ENCODE peak calls at places on chromosomes 12 and 14, in five cellular contexts. One of them, this sample, is unnamed.

GRCh38 chr12:11904124-11904523 is 166.6 kb upstream of the BCL2L14 start:
- DNase-seq in IMR-90: no peak
- DNase-seq in hepatocyte: no peak
- DNase-seq in CD8-positive, alpha-beta memory T cell: no peak
- DNase-seq in neuronal stem cell: no peak
- DNase-seq in this sample: no peak

GRCh38 chr12:1533205-1533601 is 61.2 kb downstream of the FBXL14 start:
- DNase-seq in IMR-90: no peak
- DNase-seq in hepatocyte: no peak
- DNase-seq in CD8-positive, alpha-beta memory T cell: peak
- DNase-seq in neuronal stem cell: no peak
- DNase-seq in this sample: no peak

GRCh38 chr12:8648598-8649205 is 13.9 kb downstream of the MFAP5 start:
- DNase-seq in IMR-90: no peak
- DNase-seq in hepatocyte: no peak
- DNase-seq in CD8-positive, alpha-beta memory T cell: peak
- DNase-seq in neuronal stem cell: no peak
- DNase-seq in this sample: no peak

GRCh38 chr12:27463826-27464554 is 17.5 kb downstream of the SMCO2 start:
- DNase-seq in IMR-90: peak
- DNase-seq in hepatocyte: no peak
- DNase-seq in CD8-positive, alpha-beta memory T cell: no peak
- DNase-seq in neuronal stem cell: no peak
- DNase-seq in this sample: no peak

GRCh38 chr12:62848418-62848817 is 86.5 kb downstream of the PPM1H start:
- DNase-seq in IMR-90: peak
- DNase-seq in hepatocyte: no peak
- DNase-seq in CD8-positive, alpha-beta memory T cell: no peak
- DNase-seq in neuronal stem cell: no peak
- DNase-seq in this sample: peak

GRCh38 chr12:75759842-75760260 is 248.4 kb upstream of the KRR1 start:
- DNase-seq in IMR-90: peak
- DNase-seq in hepatocyte: no peak
- DNase-seq in CD8-positive, alpha-beta memory T cell: no peak
- DNase-seq in neuronal stem cell: no peak
- DNase-seq in this sample: peak

GRCh38 chr12:104573-105081 is 38.1 kb downstream of the IQSEC3 start:
- DNase-seq in IMR-90: no peak
- DNase-seq in hepatocyte: peak
- DNase-seq in CD8-positive, alpha-beta memory T cell: no peak
- DNase-seq in neuronal stem cell: no peak
- DNase-seq in this sample: no peak

GRCh38 chr14:41642402-41643195 is 35.9 kb downstream of the LRFN5 start:
- DNase-seq in IMR-90: no peak
- DNase-seq in hepatocyte: no peak
- DNase-seq in CD8-positive, alpha-beta memory T cell: no peak
- DNase-seq in neuronal stem cell: no peak
- DNase-seq in this sample: no peak

GRCh38 chr14:32669416-32669815 is 269.3 kb upstream of the NPAS3 start:
- DNase-seq in IMR-90: no peak
- DNase-seq in hepatocyte: no peak
- DNase-seq in CD8-positive, alpha-beta memory T cell: no peak
- DNase-seq in neuronal stem cell: no peak
- DNase-seq in this sample: no peak

GRCh38 chr12:54522213-54522612 is 24.7 kb downstream of the NCKAP1L start:
- DNase-seq in IMR-90: no peak
- DNase-seq in hepatocyte: no peak
- DNase-seq in CD8-positive, alpha-beta memory T cell: no peak
- DNase-seq in neuronal stem cell: no peak
- DNase-seq in this sample: no peak

GRCh38 chr12:18345021-18345735 is 83.9 kb downstream of the PIK3C2G start:
- DNase-seq in IMR-90: no peak
- DNase-seq in hepatocyte: no peak
- DNase-seq in CD8-positive, alpha-beta memory T cell: no peak
- DNase-seq in neuronal stem cell: no peak
- DNase-seq in this sample: no peak

GRCh38 chr14:90397401-90398314 is 829 bp downstream of the CALM1 start:
- DNase-seq in IMR-90: peak
- DNase-seq in hepatocyte: peak
- DNase-seq in CD8-positive, alpha-beta memory T cell: peak
- DNase-seq in neuronal stem cell: peak
- DNase-seq in this sample: no peak

GRCh38 chr12:85424581-85425348 is 144.7 kb downstream of the ALX1 start:
- DNase-seq in IMR-90: peak
- DNase-seq in hepatocyte: peak
- DNase-seq in CD8-positive, alpha-beta memory T cell: no peak
- DNase-seq in neuronal stem cell: no peak
- DNase-seq in this sample: no peak

GRCh38 chr12:79309039-79309438 is 381.7 kb downstream of the PAWR start:
- DNase-seq in IMR-90: no peak
- DNase-seq in hepatocyte: no peak
- DNase-seq in CD8-positive, alpha-beta memory T cell: no peak
- DNase-seq in neuronal stem cell: no peak
- DNase-seq in this sample: no peak

GRCh38 chr12:60168441-60168840 is 572.6 kb downstream of the SLC16A7 start:
- DNase-seq in IMR-90: no peak
- DNase-seq in hepatocyte: peak
- DNase-seq in CD8-positive, alpha-beta memory T cell: no peak
- DNase-seq in neuronal stem cell: no peak
- DNase-seq in this sample: no peak

GRCh38 chr12:60162988-60163720 is 567.3 kb downstream of the SLC16A7 start:
- DNase-seq in IMR-90: no peak
- DNase-seq in hepatocyte: no peak
- DNase-seq in CD8-positive, alpha-beta memory T cell: no peak
- DNase-seq in neuronal stem cell: no peak
- DNase-seq in this sample: no peak
- H3K4me3 ChIP-seq in IMR-90: no peak
- H3K4me3 ChIP-seq in hepatocyte: no peak
- H3K4me3 ChIP-seq in CD8-positive, alpha-beta memory T cell: no peak
- H3K4me3 ChIP-seq in neuronal stem cell: no peak
- H3K4me3 ChIP-seq in this sample: no peak

GRCh38 chr12:68806488-68807237 is 1.3 kb upstream of the MDM2 start:
- DNase-seq in IMR-90: no peak
- DNase-seq in hepatocyte: no peak
- DNase-seq in CD8-positive, alpha-beta memory T cell: no peak
- DNase-seq in neuronal stem cell: no peak
- DNase-seq in this sample: no peak

GRCh38 chr12:68805592-68806120 is 2.3 kb upstream of the MDM2 start:
- DNase-seq in IMR-90: peak
- DNase-seq in hepatocyte: no peak
- DNase-seq in CD8-positive, alpha-beta memory T cell: no peak
- DNase-seq in neuronal stem cell: no peak
- DNase-seq in this sample: no peak

GRCh38 chr12:68804654-68805591 is 3.1 kb upstream of the MDM2 start:
- DNase-seq in IMR-90: no peak
- DNase-seq in hepatocyte: peak
- DNase-seq in CD8-positive, alpha-beta memory T cell: no peak
- DNase-seq in neuronal stem cell: no peak
- DNase-seq in this sample: no peak

GRCh38 chr12:68807576-68808387 is at the start of gene MDM2:
- DNase-seq in IMR-90: peak
- DNase-seq in hepatocyte: peak
- DNase-seq in CD8-positive, alpha-beta memory T cell: peak
- DNase-seq in neuronal stem cell: peak
- DNase-seq in this sample: no peak

DNA sequence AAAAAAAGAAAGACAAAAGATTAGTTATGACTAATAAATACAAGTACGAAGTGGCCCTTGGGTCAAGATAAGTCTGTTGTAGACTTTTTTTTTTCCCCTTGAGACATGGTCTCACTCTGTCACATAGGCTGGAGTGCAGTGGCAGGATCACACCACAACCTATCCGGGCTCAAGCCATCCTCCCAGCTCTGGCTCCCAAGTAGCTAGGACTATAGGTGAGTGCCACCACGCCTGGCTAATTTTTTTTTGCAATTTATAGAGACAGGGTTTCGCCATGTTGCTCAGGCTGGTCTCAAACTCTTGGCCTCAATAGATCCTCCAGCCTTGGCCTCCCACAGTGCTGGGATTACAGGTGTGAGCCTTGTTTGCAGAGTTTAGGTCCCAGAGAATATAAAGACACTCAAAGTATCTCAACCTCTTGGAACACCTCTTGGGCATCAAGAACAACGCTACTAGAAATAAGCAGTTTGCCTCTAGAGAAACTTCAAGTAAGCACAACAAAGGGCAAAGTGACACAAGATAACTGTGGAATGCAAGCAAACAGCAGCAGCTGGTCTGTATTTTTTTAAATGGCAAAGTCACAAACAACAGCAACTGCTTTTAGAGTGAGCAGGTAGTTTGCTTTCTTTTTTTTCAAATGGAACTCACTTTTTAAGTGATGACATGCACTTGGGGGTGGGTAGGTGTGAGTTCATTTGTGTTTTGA is 3.9 kb upstream of the MDM2 start:
- DNase-seq in IMR-90: no peak
- DNase-seq in hepatocyte: no peak
- DNase-seq in CD8-positive, alpha-beta memory T cell: no peak
- DNase-seq in neuronal stem cell: no peak
- DNase-seq in this sample: no peak
- H3K27ac ChIP-seq in IMR-90: no peak
- H3K27ac ChIP-seq in hepatocyte: no peak
- H3K27ac ChIP-seq in CD8-positive, alpha-beta memory T cell: no peak
- H3K27ac ChIP-seq in neuronal stem cell: no peak
- H3K27ac ChIP-seq in this sample: no peak

GRCh38 chr14:34470319-34470718 is 8.3 kb upstream of the SPTSSA start:
- DNase-seq in IMR-90: no peak
- DNase-seq in hepatocyte: no peak
- DNase-seq in CD8-positive, alpha-beta memory T cell: no peak
- DNase-seq in neuronal stem cell: no peak
- DNase-seq in this sample: no peak

GRCh38 chr14:34463598-34463961 is 1.5 kb upstream of the SPTSSA start:
- DNase-seq in IMR-90: no peak
- DNase-seq in hepatocyte: no peak
- DNase-seq in CD8-positive, alpha-beta memory T cell: no peak
- DNase-seq in neuronal stem cell: no peak
- DNase-seq in this sample: no peak

GRCh38 chr14:34465069-34465859 is 3.2 kb upstream of the SPTSSA start:
- DNase-seq in IMR-90: peak
- DNase-seq in hepatocyte: peak
- DNase-seq in CD8-positive, alpha-beta memory T cell: no peak
- DNase-seq in neuronal stem cell: no peak
- DNase-seq in this sample: no peak

GRCh38 chr14:34462132-34462893 is at the start of gene SPTSSA:
- DNase-seq in IMR-90: peak
- DNase-seq in hepatocyte: peak
- DNase-seq in CD8-positive, alpha-beta memory T cell: peak
- DNase-seq in neuronal stem cell: peak
- DNase-seq in this sample: no peak

DNA sequence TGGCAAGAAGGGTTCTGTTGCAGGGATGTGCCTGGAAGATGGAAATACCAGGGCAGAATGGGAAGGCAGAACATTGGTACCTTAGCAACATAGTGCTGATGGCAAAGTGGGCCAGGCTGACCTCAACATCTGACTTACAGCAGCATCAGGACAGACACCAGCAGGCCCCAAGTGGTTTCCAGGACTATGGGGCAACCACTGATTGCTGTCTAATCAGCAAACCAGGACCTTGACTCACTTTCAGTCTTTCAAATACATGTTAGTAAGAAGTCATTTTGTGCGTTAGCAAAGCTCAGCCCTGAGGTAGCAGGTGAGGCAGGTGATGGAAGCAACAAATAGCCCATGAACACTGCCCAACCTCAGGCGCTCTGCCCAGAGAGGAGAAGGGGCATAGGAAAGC is 4.7 kb upstream of the SPTSSA start:
- DNase-seq in IMR-90: no peak
- DNase-seq in hepatocyte: no peak
- DNase-seq in CD8-positive, alpha-beta memory T cell: no peak
- DNase-seq in neuronal stem cell: no peak
- DNase-seq in this sample: no peak
- H3K4me3 ChIP-seq in IMR-90: no peak
- H3K4me3 ChIP-seq in hepatocyte: no peak
- H3K4me3 ChIP-seq in CD8-positive, alpha-beta memory T cell: no peak
- H3K4me3 ChIP-seq in neuronal stem cell: no peak
- H3K4me3 ChIP-seq in this sample: no peak

GRCh38 chr12:47370421-47370820 is 290.7 kb upstream of the AMIGO2 start:
- DNase-seq in IMR-90: no peak
- DNase-seq in hepatocyte: no peak
- DNase-seq in CD8-positive, alpha-beta memory T cell: no peak
- DNase-seq in neuronal stem cell: no peak
- DNase-seq in this sample: no peak
- H3K27ac ChIP-seq in IMR-90: no peak
- H3K27ac ChIP-seq in hepatocyte: no peak
- H3K27ac ChIP-seq in CD8-positive, alpha-beta memory T cell: no peak
- H3K27ac ChIP-seq in neuronal stem cell: no peak
- H3K27ac ChIP-seq in this sample: no peak

GRCh38 chr12:6950944-6951540 is at the start of gene PTPN6:
- DNase-seq in IMR-90: no peak
- DNase-seq in hepatocyte: no peak
- DNase-seq in CD8-positive, alpha-beta memory T cell: peak
- DNase-seq in neuronal stem cell: no peak
- DNase-seq in this sample: no peak

GRCh38 chr12:6952121-6952859 is 1.1 kb downstream of the PTPN6 start:
- DNase-seq in IMR-90: no peak
- DNase-seq in hepatocyte: no peak
- DNase-seq in CD8-positive, alpha-beta memory T cell: no peak
- DNase-seq in neuronal stem cell: no peak
- DNase-seq in this sample: no peak

GRCh38 chr12:6950401-6950801 is 755 bp upstream of the PTPN6 start:
- DNase-seq in IMR-90: no peak
- DNase-seq in hepatocyte: no peak
- DNase-seq in CD8-positive, alpha-beta memory T cell: no peak
- DNase-seq in neuronal stem cell: no peak
- DNase-seq in this sample: no peak

GRCh38 chr12:6952860-6953416 is 1.8 kb downstream of the PTPN6 start:
- DNase-seq in IMR-90: no peak
- DNase-seq in hepatocyte: no peak
- DNase-seq in CD8-positive, alpha-beta memory T cell: no peak
- DNase-seq in neuronal stem cell: no peak
- DNase-seq in this sample: no peak

GRCh38 chr12:6951551-6952120 is 480 bp downstream of the PTPN6 start:
- DNase-seq in IMR-90: no peak
- DNase-seq in hepatocyte: no peak
- DNase-seq in CD8-positive, alpha-beta memory T cell: no peak
- DNase-seq in neuronal stem cell: no peak
- DNase-seq in this sample: no peak
- H3K4me3 ChIP-seq in IMR-90: no peak
- H3K4me3 ChIP-seq in hepatocyte: no peak
- H3K4me3 ChIP-seq in CD8-positive, alpha-beta memory T cell: peak
- H3K4me3 ChIP-seq in neuronal stem cell: no peak
- H3K4me3 ChIP-seq in this sample: no peak

GRCh38 chr12:110606253-110606611 is 7.7 kb upstream of the TCTN1 start:
- DNase-seq in IMR-90: no peak
- DNase-seq in hepatocyte: no peak
- DNase-seq in CD8-positive, alpha-beta memory T cell: no peak
- DNase-seq in neuronal stem cell: no peak
- DNase-seq in this sample: no peak
- H3K27ac ChIP-seq in IMR-90: no peak
- H3K27ac ChIP-seq in hepatocyte: no peak
- H3K27ac ChIP-seq in CD8-positive, alpha-beta memory T cell: no peak
- H3K27ac ChIP-seq in neuronal stem cell: no peak
- H3K27ac ChIP-seq in this sample: no peak

This sample was measured in Panc1.